ENCODE peak calls at places on chromosome 21, in six cellular contexts. R is substantia nigra, M is testis, A is HepG2, F is PC-9, N is RWPE1. L is an unnamed sample.

GRCh38 chr21:38327984-38328383 is 71.2 kb downstream of the KCNJ15 start:
- DNase-seq in R (no peak), N (no peak), M (no peak), A (no peak), F (no peak), L (no peak)

GRCh38 chr21:27693376-27693775 is 726.5 kb upstream of the ADAMTS5 start:
- DNase-seq in N (peak), M (no peak), F (no peak), A (no peak), R (no peak), L (peak)

GRCh38 chr21:15978158-15978805 is 248.5 kb downstream of the USP25 start:
- DNase-seq in R (no peak), A (no peak), N (no peak), M (no peak), F (no peak), L (peak)

GRCh38 chr21:29018540-29018939 is 609 bp downstream of the RWDD2B start:
- DNase-seq in M (no peak), A (no peak), F (no peak), R (no peak), N (no peak), L (no peak)

GRCh38 chr21:37829447-37829846 is 86.8 kb downstream of the KCNJ6 start:
- DNase-seq in A (peak), N (peak), R (no peak), F (no peak), M (no peak), L (peak)

GRCh38 chr21:37032877-37033471 is 26.5 kb downstream of the RIPPLY3 start:
- DNase-seq in A (no peak), M (no peak), N (peak), R (no peak), F (peak), L (peak)

GRCh38 chr21:43343992-43344886 is 82.7 kb downstream of the SIK1 start:
- DNase-seq in M (no peak), R (no peak), A (no peak), F (no peak), N (no peak), L (no peak)

GRCh38 chr21:37041706-37042271 is 31.1 kb downstream of the PIGP start:
- DNase-seq in N (no peak), M (no peak), R (no peak), A (no peak), F (no peak), L (no peak)

GRCh38 chr21:43989401-43989800 is 22.7 kb upstream of the TRAPPC10 start:
- DNase-seq in A (no peak), F (no peak), R (no peak), N (no peak), M (no peak), L (no peak)

GRCh38 chr21:29235714-29236197 is 63.0 kb upstream of the BACH1 start:
- DNase-seq in A (no peak), F (no peak), N (no peak), M (no peak), R (no peak), L (no peak)

GRCh38 chr21:29649370-29649963 is 290.3 kb downstream of the GRIK1 start:
- DNase-seq in R (no peak), M (no peak), F (no peak), N (no peak), A (no peak), L (no peak)

GRCh38 chr21:18170829-18171228 is 73.8 kb upstream of the CHODL start:
- DNase-seq in N (no peak), R (no peak), A (no peak), M (no peak), F (no peak), L (no peak)

GRCh38 chr21:16608209-16608830 is 878.5 kb downstream of the USP25 start:
- DNase-seq in R (no peak), F (no peak), A (peak), M (no peak), N (peak), L (peak)

GRCh38 chr21:16752109-16752508 is 760.7 kb upstream of the CXADR start:
- DNase-seq in A (no peak), M (no peak), N (no peak), R (no peak), F (no peak), L (no peak)

GRCh38 chr21:28657576-28657975 is 335.1 kb downstream of the LTN1 start:
- DNase-seq in R (no peak), M (no peak), A (no peak), N (no peak), F (no peak), L (no peak)

GRCh38 chr21:35026617-35027557 is 22.2 kb downstream of the RUNX1 start:
- DNase-seq in R (no peak), F (no peak), A (peak), N (no peak), M (peak), L (peak)

GRCh38 chr21:8991968-8992621 is 1529.3 kb upstream of the TPTE start:
- DNase-seq in N (no peak), R (no peak), M (no peak), A (no peak), F (peak), L (no peak)

GRCh38 chr21:21806711-21807597 is 808.7 kb downstream of the NCAM2 start:
- DNase-seq in M (no peak), F (no peak), R (no peak), A (no peak), N (no peak), L (no peak)

GRCh38 chr21:43654806-43655489 is 4.3 kb downstream of the HSF2BP start:
- DNase-seq in R (no peak), A (no peak), M (no peak), F (peak), N (no peak), L (no peak)

GRCh38 chr21:46425566-46425965 is 33.1 kb upstream of the DIP2A start:
- DNase-seq in A (no peak), F (no peak), N (no peak), R (no peak), M (no peak), L (no peak)

GRCh38 chr21:37862536-37862935 is 53.7 kb downstream of the KCNJ6 start:
- DNase-seq in A (no peak), M (no peak), R (no peak), N (peak), F (no peak), L (peak)

DNA sequence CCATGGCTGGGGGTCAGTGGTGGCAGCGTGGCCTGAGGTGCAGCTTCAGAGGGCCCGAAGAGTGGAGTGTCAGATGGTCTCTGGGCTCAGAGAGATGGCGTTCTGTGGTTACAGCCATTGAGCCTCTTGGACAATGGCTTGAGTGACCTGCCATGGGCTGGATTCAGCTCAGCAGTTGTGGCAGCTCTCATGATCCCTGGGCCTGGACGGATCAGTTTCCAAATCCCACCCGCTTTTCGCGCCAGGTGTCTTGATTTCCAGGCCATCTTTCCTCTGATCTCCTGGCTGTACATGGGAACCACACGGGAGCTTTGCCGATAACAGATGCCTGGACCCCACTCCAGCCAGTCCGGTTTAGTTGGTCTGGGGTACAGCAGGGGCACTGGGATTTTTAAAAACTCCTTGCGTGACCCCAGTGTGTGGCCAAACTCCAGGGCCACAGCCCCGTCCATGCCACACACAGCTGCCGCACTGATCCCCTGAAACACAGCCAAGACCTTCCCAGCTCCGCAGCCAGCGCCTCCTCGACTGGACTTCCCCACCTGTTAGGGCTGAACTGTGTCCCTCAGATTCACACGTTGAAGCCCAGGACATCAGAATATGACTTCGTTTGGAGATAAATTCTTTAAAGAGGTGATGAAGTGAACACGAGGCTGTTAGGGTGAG is 67.9 kb downstream of the ATP5PO start:
- DNase-seq in R (no peak), A (no peak), N (no peak), F (no peak), M (no peak), L (no peak)
- H3K27ac ChIP-seq in R (no peak), A (no peak), N (no peak), F (no peak), M (no peak), L (no peak)

GRCh38 chr21:32391755-32392154 is 1.1 kb downstream of the URB1 start:
- DNase-seq in F (no peak), R (no peak), N (no peak), A (no peak), M (no peak), L (no peak)

GRCh38 chr21:32392880-32393676 is at the start of gene URB1:
- DNase-seq in A (peak), R (peak), M (peak), N (peak), F (peak), L (peak)

GRCh38 chr21:32389337-32390015 is 3.3 kb downstream of the URB1 start:
- DNase-seq in N (no peak), A (no peak), M (no peak), F (no peak), R (no peak), L (no peak)

GRCh38 chr21:32392299-32392879 is 423 bp downstream of the URB1 start:
- DNase-seq in R (no peak), N (no peak), M (no peak), F (no peak), A (no peak), L (no peak)

DNA sequence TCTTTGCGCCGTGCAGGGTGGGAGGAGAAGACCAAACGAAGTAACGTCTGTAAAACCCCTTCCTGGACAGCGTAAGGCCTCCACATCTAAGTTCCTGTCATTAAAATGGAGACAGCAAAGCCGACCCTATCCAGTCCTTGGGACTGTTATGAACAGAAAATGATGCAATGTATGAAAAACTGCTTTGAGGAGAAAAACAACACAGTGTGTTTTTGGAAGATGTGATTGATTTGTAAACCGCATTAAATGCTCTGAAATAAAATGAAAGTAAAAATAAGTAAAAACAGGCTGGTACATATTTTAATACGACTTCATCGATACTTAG is 827 bp upstream of the URB1 start:
- DNase-seq in F (no peak), A (no peak), N (no peak), R (no peak), M (no peak), L (no peak)
- H3K27ac ChIP-seq in F (peak), A (peak), N (peak), R (peak), M (peak), L (no peak)

GRCh38 chr21:41973861-41974751 is 20.3 kb upstream of the C2CD2 start:
- DNase-seq in A (peak), R (no peak), N (no peak), M (no peak), F (no peak), L (no peak)
- H3K27ac ChIP-seq in A (no peak), R (no peak), N (no peak), M (no peak), F (no peak), L (no peak)

GRCh38 chr21:26124421-26124833 is 46.1 kb downstream of the APP start:
- DNase-seq in R (no peak), A (no peak), N (no peak), F (peak), M (no peak), L (peak)

GRCh38 chr21:26126168-26126553 is 44.4 kb downstream of the APP start:
- DNase-seq in A (no peak), N (no peak), M (no peak), F (no peak), R (no peak), L (no peak)

GRCh38 chr21:26127073-26127814 is 43.3 kb downstream of the APP start:
- DNase-seq in N (no peak), R (no peak), F (no peak), M (no peak), A (no peak), L (no peak)

GRCh38 chr21:26124896-26125295 is 45.7 kb downstream of the APP start:
- DNase-seq in A (no peak), N (no peak), F (no peak), R (no peak), M (peak), L (no peak)

GRCh38 chr21:26125433-26126167 is 45.0 kb downstream of the APP start:
- DNase-seq in N (no peak), F (no peak), M (no peak), A (no peak), R (no peak), L (no peak)
- H3K27ac ChIP-seq in N (peak), F (no peak), M (peak), A (no peak), R (peak), L (no peak)

DNA sequence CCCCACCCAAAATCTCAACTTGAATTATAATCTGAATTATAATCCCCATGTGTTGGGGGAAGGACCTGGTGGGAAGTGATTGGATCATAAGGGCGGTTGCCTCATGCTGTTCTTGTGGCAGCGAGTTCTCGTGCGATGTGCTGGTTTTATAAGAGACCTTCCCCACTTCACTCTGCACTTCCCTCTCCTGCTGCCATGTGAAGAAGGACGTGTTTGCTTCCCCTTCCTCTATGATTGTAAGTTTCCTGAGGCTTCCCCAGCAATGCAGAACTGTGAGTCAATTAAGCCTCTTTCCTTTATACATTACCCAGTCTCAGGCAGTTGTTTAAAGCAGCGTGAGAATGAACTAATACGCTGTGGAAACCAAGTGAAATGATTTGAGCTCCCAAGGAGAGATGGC is 48.0 kb upstream of the SOD1 start:
- DNase-seq in N (no peak), A (no peak), F (no peak), R (no peak), M (no peak), L (no peak)
- H3K27ac ChIP-seq in N (no peak), A (no peak), F (no peak), R (no peak), M (no peak), L (no peak)

GRCh38 chr21:41927727-41928409 is 25.9 kb downstream of the C2CD2 start:
- DNase-seq in M (no peak), F (no peak), R (no peak), A (no peak), N (no peak), L (no peak)

GRCh38 chr21:41926807-41927171 is 27.0 kb downstream of the C2CD2 start:
- DNase-seq in M (no peak), N (peak), F (no peak), R (no peak), A (no peak), L (no peak)

GRCh38 chr21:41928621-41929220 is 25.1 kb downstream of the C2CD2 start:
- DNase-seq in N (no peak), A (no peak), F (no peak), M (no peak), R (no peak), L (no peak)

GRCh38 chr21:41931041-41931451 is 22.8 kb downstream of the C2CD2 start:
- DNase-seq in A (no peak), F (no peak), N (peak), R (no peak), M (no peak), L (peak)

GRCh38 chr21:41929248-41929647 is 24.6 kb downstream of the C2CD2 start:
- DNase-seq in N (no peak), M (no peak), R (no peak), A (no peak), F (no peak), L (no peak)
- H3K27ac ChIP-seq in N (peak), M (no peak), R (no peak), A (no peak), F (no peak), L (peak)

GRCh38 chr21:20645344-20645743 is 352.9 kb upstream of the NCAM2 start:
- DNase-seq in N (no peak), F (no peak), A (no peak), M (no peak), R (no peak), L (no peak)
- H3K27ac ChIP-seq in N (no peak), F (no peak), A (no peak), M (no peak), R (no peak), L (no peak)

DNA sequence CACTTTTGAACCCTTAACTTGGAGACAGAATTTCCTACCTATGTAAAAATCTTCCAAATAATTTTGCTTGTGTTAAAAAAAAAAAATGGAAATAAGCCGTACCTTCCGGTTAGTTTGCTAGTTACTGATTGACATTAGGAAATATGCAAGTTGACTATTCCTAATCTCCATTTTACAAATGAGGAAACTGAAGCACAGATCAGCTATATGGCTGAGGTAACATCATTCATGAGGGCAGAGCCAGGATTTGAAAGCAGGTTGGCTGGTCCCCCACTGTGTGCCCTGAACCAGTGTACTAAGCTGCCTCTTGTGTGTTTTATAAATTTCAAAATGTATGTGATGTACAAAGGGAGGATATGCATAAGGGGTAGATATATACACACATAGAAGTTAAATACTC is 29.6 kb downstream of the BACE2 start:
- DNase-seq in N (no peak), R (no peak), A (no peak), F (no peak), M (no peak), L (no peak)
- H3K27ac ChIP-seq in N (no peak), R (no peak), A (no peak), F (no peak), M (no peak), L (no peak)

DNA sequence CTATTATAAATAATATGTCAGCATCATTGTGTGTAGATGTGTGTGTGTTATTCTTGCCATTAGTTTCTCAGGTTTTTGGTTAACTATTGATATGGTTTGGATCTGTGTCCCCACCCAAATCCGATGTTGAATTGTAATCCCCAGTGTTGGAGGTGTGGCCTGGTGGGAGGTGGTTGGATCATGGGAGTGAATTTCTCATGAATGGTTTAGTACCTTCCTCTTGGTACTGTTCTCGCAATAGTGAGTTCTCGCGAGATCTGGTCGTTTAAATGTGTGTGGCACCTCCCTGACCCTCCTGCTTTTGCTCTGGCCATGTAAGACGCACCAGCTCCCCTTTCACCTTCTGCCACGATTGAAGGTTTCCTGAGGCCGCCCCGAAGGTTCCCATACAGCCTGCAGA is 9.6 kb upstream of the POFUT2 start:
- DNase-seq in R (no peak), M (peak), F (no peak), N (no peak), A (no peak), L (no peak)
- H3K27ac ChIP-seq in R (no peak), M (no peak), F (no peak), N (no peak), A (no peak), L (no peak)